ENCODE peak calls at places on chromosomes 13 and 19, in nine cellular contexts. W is foreskin fibroblast, V is IMR-90, O is neural progenitor cell, F is OCI-LY7, S is cardiac fibroblast, C is pancreas, Y is thoracic aorta, Z is AG10803. M is an unnamed sample.

GRCh38 chr13:80118099-80118498 is 222.8 kb downstream of the SPRY2 start:
- DNase-seq in W (no peak), O (no peak), C (no peak), S (no peak), F (no peak), V (no peak), Z (no peak), Y (no peak), M (no peak)

GRCh38 chr13:42660367-42660965 is 86.5 kb downstream of the TNFSF11 start:
- DNase-seq in S (peak), Z (peak), Y (no peak), W (peak), C (no peak), F (peak), V (peak), O (no peak), M (no peak)

GRCh38 chr19:41456342-41456918 is 13.5 kb downstream of the ERICH4 start:
- DNase-seq in F (no peak), Y (no peak), O (no peak), S (peak), W (peak), V (peak), C (no peak), Z (peak), M (no peak)

GRCh38 chr19:42295831-42296525 is 6.0 kb upstream of the PRR19 start:
- DNase-seq in Y (no peak), F (peak), Z (peak), S (peak), V (peak), W (peak), O (peak), C (peak), M (peak)

GRCh38 chr13:109729031-109729870 is 57.1 kb downstream of the IRS2 start:
- DNase-seq in C (no peak), O (peak), W (no peak), V (no peak), Y (no peak), F (no peak), Z (no peak), S (peak), M (no peak)

GRCh38 chr19:813359-814107 is 8.2 kb downstream of the PLPPR3 start:
- DNase-seq in C (no peak), V (no peak), O (no peak), Z (no peak), Y (no peak), W (no peak), S (no peak), F (no peak), M (no peak)

GRCh38 chr13:98584668-98585397 is 7.9 kb upstream of the STK24 start:
- DNase-seq in S (peak), C (no peak), V (no peak), Z (peak), O (no peak), F (no peak), Y (no peak), W (no peak), M (no peak)

GRCh38 chr13:100454876-100455275 is 133.7 kb downstream of the GGACT start:
- DNase-seq in Y (no peak), S (peak), V (peak), Z (peak), C (no peak), O (no peak), F (no peak), W (peak), M (no peak)

GRCh38 chr13:107170270-107170931 is 602.5 kb upstream of the ARGLU1 start:
- DNase-seq in V (no peak), W (no peak), C (no peak), Z (no peak), O (no peak), Y (no peak), F (no peak), S (no peak), M (no peak)

GRCh38 chr13:39023316-39023715 is 14.6 kb downstream of the PROSER1 start:
- DNase-seq in F (no peak), V (peak), S (peak), Y (no peak), C (no peak), W (peak), Z (peak), O (no peak), M (no peak)

GRCh38 chr13:43994999-43995859 is 115.5 kb downstream of the LACC1 start:
- DNase-seq in Y (no peak), O (no peak), Z (no peak), F (no peak), V (no peak), C (no peak), S (no peak), W (no peak), M (no peak)

GRCh38 chr19:27865927-27866777 is 1346.8 kb downstream of the UQCRFS1 start:
- DNase-seq in C (no peak), S (no peak), Z (no peak), F (no peak), V (no peak), O (no peak), Y (no peak), W (no peak), M (no peak)

GRCh38 chr19:36213793-36214387 is 575 bp downstream of the ZNF565 start:
- DNase-seq in Z (peak), F (no peak), Y (peak), C (peak), W (peak), S (peak), V (peak), O (no peak), M (no peak)

GRCh38 chr13:108269601-108270328 is at the start of gene TNFSF13B:
- DNase-seq in Z (peak), O (peak), C (peak), S (peak), V (peak), F (peak), Y (no peak), W (peak), M (peak)

GRCh38 chr13:24301434-24301833 is 7.9 kb upstream of the C1QTNF9 start:
- DNase-seq in S (no peak), F (no peak), C (no peak), O (no peak), Y (no peak), V (no peak), W (no peak), Z (no peak), M (no peak)

GRCh38 chr19:4096049-4096892 is 27.7 kb downstream of the MAP2K2 start:
- DNase-seq in O (no peak), W (no peak), Y (no peak), S (no peak), C (no peak), F (no peak), Z (no peak), V (no peak), M (no peak)

GRCh38 chr19:50728084-50728737 is 5.0 kb downstream of the CLEC11A start:
- DNase-seq in W (peak), S (peak), F (no peak), V (peak), Z (peak), Y (no peak), C (peak), O (peak), M (no peak)

GRCh38 chr13:23901365-23901764 is 4.1 kb upstream of the C1QTNF9B start:
- DNase-seq in V (peak), Y (no peak), O (no peak), F (no peak), C (no peak), S (no peak), Z (no peak), W (peak), M (peak)

GRCh38 chr13:44340508-44340907 is 33.1 kb upstream of the SERP2 start:
- DNase-seq in Z (no peak), O (no peak), W (no peak), V (no peak), Y (no peak), C (no peak), F (no peak), S (no peak), M (peak)

GRCh38 chr13:101339202-101339601 is 77.1 kb downstream of the NALCN start:
- DNase-seq in O (no peak), V (no peak), Y (no peak), Z (no peak), C (no peak), F (no peak), S (no peak), W (no peak), M (no peak)

GRCh38 chr19:35048911-35049411 is 7.4 kb downstream of the HPN start:
- DNase-seq in W (no peak), S (no peak), Z (no peak), V (no peak), F (no peak), Y (no peak), O (no peak), C (peak), M (no peak)

GRCh38 chr13:40074338-40074737 is 418.9 kb downstream of the COG6 start:
- DNase-seq in W (no peak), V (no peak), S (peak), Y (no peak), Z (no peak), O (no peak), F (no peak), C (no peak), M (no peak)

GRCh38 chr19:18293642-18294466 is 12.4 kb upstream of the JUND start:
- DNase-seq in Y (no peak), S (no peak), F (no peak), V (no peak), W (no peak), Z (no peak), O (peak), C (no peak), M (no peak)

GRCh38 chr19:35722897-35723296 is 5.1 kb downstream of the KMT2B start:
- DNase-seq in Z (no peak), F (no peak), S (no peak), O (no peak), V (no peak), Y (no peak), C (no peak), W (no peak), M (no peak)

GRCh38 chr13:28699246-28699645 is 19.5 kb downstream of the SLC46A3 start:
- DNase-seq in O (no peak), F (no peak), V (no peak), W (no peak), Z (no peak), C (no peak), S (no peak), Y (no peak), M (no peak)
- H3K4me3 ChIP-seq in O (no peak), F (no peak), V (no peak), W (no peak), Z (no peak), C (no peak), S (no peak), Y (no peak), M (no peak)

DNA sequence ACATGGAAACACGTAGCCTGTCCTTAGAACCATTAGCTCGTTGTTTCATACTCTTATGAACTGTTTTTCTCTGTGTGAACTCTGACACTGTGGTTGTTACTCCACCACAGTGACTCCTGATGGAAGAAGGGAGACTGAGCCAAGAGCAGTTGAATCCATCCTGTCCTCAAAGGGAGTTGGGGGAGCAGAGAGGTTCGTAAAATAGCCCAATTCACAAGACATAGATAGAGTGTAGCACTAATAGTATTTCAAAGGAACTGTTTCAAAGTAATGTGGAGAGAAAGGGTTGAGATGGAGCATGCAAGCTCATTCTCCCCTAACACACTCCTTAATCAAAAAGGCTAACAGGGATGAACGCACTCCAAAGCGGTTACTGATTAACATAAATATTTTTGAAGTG is 964.7 kb downstream of the PCDH9 start:
- DNase-seq in S (no peak), F (no peak), O (no peak), V (peak), W (peak), C (no peak), Z (no peak), Y (no peak), M (no peak)
- TF ChIP-seq CTCF in S (no peak), F (no peak), O (no peak), V (no peak), W (no peak), C (no peak), Z (no peak), Y (no peak), M (no peak)

GRCh38 chr13:112205990-112206389 is 139.0 kb downstream of the SOX1 start:
- DNase-seq in Y (no peak), F (no peak), O (no peak), V (no peak), Z (no peak), W (no peak), C (no peak), S (no peak), M (no peak)

GRCh38 chr13:112203614-112204013 is 136.7 kb downstream of the SOX1 start:
- DNase-seq in C (no peak), Y (no peak), V (no peak), F (no peak), O (no peak), S (no peak), Z (no peak), W (no peak), M (no peak)

GRCh38 chr13:112202966-112203365 is 136.0 kb downstream of the SOX1 start:
- DNase-seq in F (no peak), S (no peak), V (no peak), Z (no peak), C (no peak), O (no peak), Y (no peak), W (no peak), M (no peak)

GRCh38 chr13:112204881-112205327 is 138.0 kb downstream of the SOX1 start:
- DNase-seq in O (peak), V (no peak), Z (no peak), F (no peak), S (no peak), Y (no peak), W (no peak), C (no peak), M (no peak)

GRCh38 chr13:112204376-112204775 is 137.4 kb downstream of the SOX1 start:
- DNase-seq in O (peak), W (no peak), Z (no peak), Y (no peak), C (no peak), V (no peak), F (no peak), S (no peak), M (no peak)
- H3K4me3 ChIP-seq in O (peak), W (no peak), Z (no peak), Y (no peak), C (no peak), V (no peak), F (no peak), S (no peak), M (no peak)

DNA sequence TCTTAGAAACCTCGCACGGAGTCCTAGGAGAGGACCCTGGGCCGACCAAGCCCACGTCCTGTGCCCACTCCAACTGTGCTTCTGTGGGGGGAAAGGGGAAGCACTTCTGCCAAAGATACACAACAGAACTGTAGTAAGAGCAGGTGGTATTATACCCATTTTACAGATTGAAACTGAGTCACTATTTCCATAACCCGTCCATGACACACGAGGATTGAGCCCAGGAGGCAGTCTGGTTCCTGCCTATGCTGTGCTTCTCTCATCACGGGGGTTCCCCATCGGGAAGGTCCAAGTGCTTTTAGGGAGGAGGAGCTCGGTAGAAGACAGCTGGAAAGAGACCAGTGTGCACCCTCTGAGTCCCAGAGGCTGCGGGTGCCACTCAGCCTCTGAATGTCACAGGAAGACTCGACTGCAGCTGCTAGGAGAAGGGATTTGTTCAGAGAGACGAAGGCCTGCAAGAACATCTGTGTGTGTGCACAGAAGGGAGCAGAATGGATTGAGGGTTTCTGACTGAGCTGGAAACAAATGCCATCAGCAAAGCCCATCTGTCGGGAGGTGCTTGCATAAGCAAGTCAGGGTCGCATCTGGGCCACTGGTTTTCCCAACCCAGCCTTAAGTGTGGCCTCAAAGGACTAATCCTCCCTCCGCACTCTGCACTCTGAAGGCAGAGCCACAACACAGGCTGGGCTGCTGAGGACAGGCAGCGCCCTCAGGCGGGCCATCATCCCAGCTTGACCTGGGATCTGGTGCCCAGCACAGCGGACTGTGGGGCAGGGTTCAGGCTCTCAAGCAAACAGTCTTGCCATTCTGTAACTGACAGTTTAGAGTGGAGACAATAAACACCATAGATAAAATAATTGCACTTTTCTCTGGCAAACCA is 150.0 kb downstream of the DPF1 start:
- DNase-seq in W (peak), Y (no peak), F (no peak), V (peak), S (no peak), Z (no peak), O (peak), C (no peak), M (no peak)
- TF ChIP-seq CTCF in W (peak), Y (no peak), F (no peak), V (no peak), S (no peak), Z (peak), O (peak), C (no peak), M (no peak)

GRCh38 chr19:45865269-45865948 is 1.3 kb downstream of the FOXA3 start:
- DNase-seq in C (peak), O (no peak), Y (no peak), Z (no peak), V (no peak), F (no peak), W (no peak), S (no peak), M (no peak)
- H3K4me3 ChIP-seq in C (peak), O (peak), Y (no peak), Z (no peak), V (no peak), F (no peak), W (no peak), S (no peak), M (no peak)

GRCh38 chr19:16605552-16605951 is 22.5 kb downstream of the MED26 start:
- DNase-seq in W (no peak), Z (no peak), S (no peak), V (no peak), F (no peak), C (no peak), O (no peak), Y (no peak), M (no peak)
- TF ChIP-seq CTCF in W (no peak), Z (no peak), S (no peak), V (no peak), F (no peak), C (no peak), O (no peak), Y (no peak), M (no peak)

GRCh38 chr19:49436381-49437017 is 4.8 kb downstream of the SLC17A7 start:
- DNase-seq in Y (no peak), W (no peak), F (peak), O (peak), S (no peak), Z (no peak), C (no peak), V (no peak), M (peak)
- H3K4me3 ChIP-seq in Y (no peak), W (no peak), F (no peak), O (no peak), S (no peak), Z (no peak), C (no peak), V (no peak), M (no peak)

GRCh38 chr13:50156140-50156539 is 140.9 kb downstream of the KCNRG start:
- DNase-seq in Z (peak), S (peak), C (no peak), O (no peak), V (peak), W (peak), Y (no peak), F (no peak), M (no peak)
- TF ChIP-seq CTCF in Z (no peak), S (no peak), C (no peak), O (no peak), V (no peak), W (no peak), Y (no peak), F (no peak), M (no peak)

GRCh38 chr19:45340232-45340898 is at the start of gene KLC3:
- DNase-seq in F (peak), Z (no peak), W (no peak), S (no peak), V (no peak), O (peak), C (peak), Y (no peak), M (no peak)
- H3K4me3 ChIP-seq in F (peak), Z (no peak), W (no peak), S (no peak), V (no peak), O (peak), C (peak), Y (peak), M (no peak)

GRCh38 chr13:57825066-57825465 is 193.5 kb downstream of the PCDH17 start:
- DNase-seq in C (no peak), V (no peak), Z (no peak), W (no peak), O (no peak), F (no peak), Y (no peak), S (no peak), M (no peak)
- TF ChIP-seq CTCF in C (no peak), V (no peak), Z (no peak), W (no peak), O (no peak), F (no peak), Y (no peak), S (no peak), M (no peak)